ENCODE peak calls at places on chromosomes 3 and 15, in eight cellular contexts. T is lower leg skin, I is heart right ventricle, U is RWPE1, L is endothelial cell, N is choroid plexus epithelial cell, W is nephron progenitor cell, J is GM13977. R is an unnamed sample.

GRCh38 chr3:56193531-56193930 is 274.7 kb downstream of the ERC2 start:
- DNase-seq in I (no peak), J (no peak), W (no peak), T (no peak), L (no peak), N (no peak), U (no peak), R (no peak)

GRCh38 chr3:5095879-5096278 is 26.2 kb upstream of the ARL8B start:
- DNase-seq in U (no peak), N (peak; percentile 92), W (peak; percentile 82), I (peak; percentile 45), T (peak; percentile 82), J (no peak), L (peak; percentile 63), R (no peak)

GRCh38 chr3:84074767-84075166 is 884.0 kb upstream of the CADM2 start:
- DNase-seq in I (no peak), T (no peak), L (no peak), J (no peak), N (no peak), W (no peak), U (no peak), R (no peak)

GRCh38 chr15:92056875-92057274 is 203.4 kb downstream of the SLCO3A1 start:
- DNase-seq in N (no peak), U (no peak), J (no peak), W (no peak), L (no peak), T (peak; percentile 17), I (no peak), R (no peak)

GRCh38 chr3:169170456-169170855 is 493.1 kb downstream of the MECOM start:
- DNase-seq in U (no peak), W (no peak), T (no peak), N (no peak), J (no peak), I (no peak), L (no peak), R (no peak)

GRCh38 chr15:93196136-93196670 is 107.2 kb upstream of the RGMA start:
- DNase-seq in L (no peak), J (no peak), T (no peak), N (no peak), W (no peak), U (no peak), I (no peak), R (no peak)

GRCh38 chr3:66761093-66761780 is 236.9 kb upstream of the KBTBD8 start:
- DNase-seq in T (no peak), N (peak; percentile 28), U (no peak), L (no peak), W (peak; percentile 6), J (no peak), I (no peak), R (no peak)

GRCh38 chr3:31167666-31168065 is 273.2 kb upstream of the GADL1 start:
- DNase-seq in U (no peak), N (peak; percentile 82), J (no peak), W (no peak), I (no peak), T (no peak), L (no peak), R (no peak)

GRCh38 chr3:49720383-49721164 is 1.1 kb upstream of the AMIGO3 start:
- DNase-seq in U (no peak), J (no peak), L (no peak), T (peak; percentile 83), W (no peak), N (no peak), I (no peak), R (no peak)

GRCh38 chr15:40762919-40763800 is 708 bp upstream of the GCHFR start:
- DNase-seq in U (peak; percentile 71), J (peak; percentile 60), W (no peak), T (peak; percentile 95), I (peak; percentile 71), N (peak; percentile 53), L (peak; percentile 28), R (peak; percentile 58)

GRCh38 chr15:100016632-100017031 is 283.4 kb upstream of the LYSMD4 start:
- DNase-seq in T (peak; percentile 58), N (no peak), W (no peak), J (no peak), I (no peak), U (no peak), L (no peak), R (no peak)

GRCh38 chr3:117526485-117527079 is 817.0 kb downstream of the TUSC7 start:
- DNase-seq in U (peak; percentile 17), I (no peak), W (no peak), J (peak; percentile 7), N (peak; percentile 69), T (no peak), L (peak; percentile 49), R (peak; percentile 10)

GRCh38 chr3:58347984-58348383 is 15.3 kb downstream of the PXK start:
- DNase-seq in I (no peak), N (no peak), T (no peak), W (no peak), J (no peak), U (no peak), L (no peak), R (no peak)

GRCh38 chr15:98946301-98947255 is 61.0 kb downstream of the PGPEP1L start:
- DNase-seq in U (no peak), J (no peak), T (no peak), I (peak; percentile 60), N (no peak), L (no peak), W (no peak), R (no peak)

GRCh38 chr3:35426581-35426980 is 212.7 kb upstream of the ARPP21 start:
- DNase-seq in U (no peak), I (no peak), W (no peak), L (no peak), N (peak; percentile 23), T (no peak), J (no peak), R (no peak)

GRCh38 chr3:129001101-129001816 is at the start of gene EFCC1:
- DNase-seq in I (peak; percentile 80), L (peak; percentile 65), T (peak; percentile 94), U (no peak), N (no peak), W (peak; percentile 74), J (no peak), R (peak; percentile 38)

GRCh38 chr3:187619461-187619860 is 50.7 kb downstream of the SST start:
- DNase-seq in W (no peak), T (no peak), N (no peak), U (no peak), L (no peak), I (no peak), J (no peak), R (no peak)

GRCh38 chr3:187150599-187150998 is 11.3 kb upstream of the RPL39L start:
- DNase-seq in T (no peak), I (no peak), L (peak; percentile 18), U (no peak), J (no peak), W (no peak), N (no peak), R (peak; percentile 21)

GRCh38 chr15:40844543-40844981 is 714 bp downstream of the SPINT1 start:
- DNase-seq in T (no peak), L (peak; percentile 32), U (peak; percentile 48), N (peak; percentile 14), J (peak; percentile 66), W (peak; percentile 53), I (peak; percentile 27), R (peak; percentile 84)

GRCh38 chr3:140219923-140220452 is 285.0 kb downstream of the CLSTN2 start:
- DNase-seq in I (no peak), N (no peak), U (no peak), T (no peak), L (no peak), J (peak; percentile 23), W (no peak), R (peak; percentile 22)

GRCh38 chr3:115251509-115251908 is 104.4 kb upstream of the ZBTB20 start:
- DNase-seq in N (peak; percentile 26), I (no peak), W (no peak), J (no peak), L (no peak), T (no peak), U (peak; percentile 19), R (no peak)

GRCh38 chr3:153290278-153291015 is 128.4 kb downstream of the RAP2B start:
- DNase-seq in N (peak; percentile 39), W (no peak), U (peak; percentile 37), L (no peak), I (no peak), J (no peak), T (no peak), R (no peak)
- TF ChIP-seq CTCF in N (peak; percentile 60), W (no peak), U (no peak), L (no peak), I (peak; percentile 36), J (peak; percentile 10), T (no peak), R (no peak)

GRCh38 chr3:163785693-163786092 is 1292.6 kb downstream of the SI start:
- DNase-seq in W (peak; percentile 36), N (peak; percentile 1), T (no peak), J (peak; percentile 7), L (peak; percentile 51), I (no peak), U (no peak), R (peak; percentile 4)
- TF ChIP-seq CTCF in W (peak; percentile 50), N (peak; percentile 15), T (no peak), J (peak; percentile 77), L (peak; percentile 23), I (no peak), U (no peak), R (no peak)

GRCh38 chr3:61894988-61895935 is 333.9 kb downstream of the PTPRG start:
- DNase-seq in T (peak; percentile 87), W (no peak), J (peak; percentile 56), N (peak; percentile 95), U (peak; percentile 75), I (no peak), L (no peak), R (peak; percentile 68)
- TF ChIP-seq CTCF in T (no peak), W (no peak), J (no peak), N (peak; percentile 17), U (no peak), I (no peak), L (no peak), R (no peak)

GRCh38 chr3:77041756-77042155 is 1.9 kb downstream of the ROBO2 start:
- DNase-seq in N (no peak), U (no peak), W (no peak), L (no peak), I (no peak), T (no peak), J (no peak), R (no peak)

GRCh38 chr3:77045686-77046085 is 5.8 kb downstream of the ROBO2 start:
- DNase-seq in N (no peak), I (no peak), L (no peak), U (no peak), J (no peak), T (no peak), W (no peak), R (no peak)

GRCh38 chr3:77039606-77040553 is at the start of gene ROBO2:
- DNase-seq in J (no peak), W (peak; percentile 83), N (peak; percentile 23), T (peak; percentile 83), I (peak; percentile 10), U (peak; percentile 1), L (peak; percentile 64), R (no peak)

GRCh38 chr3:77041156-77041696 is 1.3 kb downstream of the ROBO2 start:
- DNase-seq in J (no peak), U (no peak), I (no peak), W (no peak), N (no peak), T (no peak), L (no peak), R (no peak)

DNA sequence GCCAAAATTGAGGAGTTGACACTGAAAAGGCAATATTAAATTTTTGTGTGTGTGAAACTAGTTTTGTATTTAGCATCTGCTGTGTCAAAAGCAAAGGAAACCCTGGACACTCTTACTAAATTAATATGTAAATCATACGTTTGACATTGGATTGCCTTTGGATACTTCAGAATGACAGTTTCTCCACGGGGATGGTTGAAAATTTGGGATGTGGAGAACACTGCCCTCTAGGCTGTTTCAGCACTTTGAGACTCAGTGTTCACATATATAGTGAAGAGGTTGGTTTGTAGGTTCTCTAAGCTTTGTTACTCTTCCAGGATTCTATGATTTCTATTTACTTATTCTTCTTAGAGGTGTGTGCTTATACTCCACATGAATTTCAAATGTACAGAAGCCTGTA is 3.0 kb downstream of the ROBO2 start:
- DNase-seq in U (no peak), I (no peak), N (peak; percentile 16), L (no peak), W (no peak), T (no peak), J (no peak), R (no peak)
- TF ChIP-seq CTCF in U (no peak), I (peak; percentile 9), N (peak; percentile 58), L (no peak), W (peak; percentile 26), T (no peak), J (no peak), R (no peak)